ENCODE peak calls at places on chromosomes 11 and 22, in seven cellular contexts. L is left cardiac atrium; U is pons; Y is activated naive CD4-positive, alpha-beta T cell; D is hippocampal formation; C is MV-4-11; R is HFFc6. V is an unnamed sample.

GRCh38 chr22:39151329-39151975 is 1.0 kb downstream of the CBX7 start:
- DNase-seq in L (no peak), U (peak), Y (no peak), D (no peak), R (no peak), C (no peak), V (no peak)

GRCh38 chr11:12220305-12220704 is 109.9 kb downstream of the MICAL2 start:
- DNase-seq in L (peak), Y (no peak), C (no peak), D (peak), R (no peak), U (peak), V (no peak)

GRCh38 chr11:29256580-29256979 is 760.2 kb downstream of the KCNA4 start:
- DNase-seq in L (no peak), C (no peak), R (no peak), D (no peak), U (no peak), Y (no peak), V (no peak)

GRCh38 chr22:36830601-36831000 is 13.8 kb upstream of the PVALB start:
- DNase-seq in L (no peak), C (no peak), D (no peak), Y (no peak), U (no peak), R (no peak), V (no peak)

GRCh38 chr22:49307870-49308269 is 519.8 kb downstream of the BRD1 start:
- DNase-seq in U (no peak), Y (no peak), D (no peak), R (no peak), L (no peak), C (no peak), V (no peak)

GRCh38 chr11:28649922-28650321 is 541.7 kb downstream of the METTL15 start:
- DNase-seq in Y (no peak), R (no peak), U (no peak), D (no peak), C (no peak), L (no peak), V (peak)

GRCh38 chr11:33544593-33545373 is 155.8 kb downstream of the C11orf91 start:
- DNase-seq in C (no peak), D (no peak), Y (no peak), R (no peak), L (no peak), U (no peak), V (no peak)

GRCh38 chr11:122209619-122210377 is 93.8 kb upstream of the BLID start:
- DNase-seq in D (peak), Y (no peak), R (peak), L (peak), C (no peak), U (peak), V (peak)

GRCh38 chr22:35541254-35541748 is 670 bp downstream of the RASD2 start:
- DNase-seq in D (no peak), Y (no peak), C (no peak), L (no peak), U (no peak), R (no peak), V (no peak)

GRCh38 chr11:42840856-42841255 is 470.9 kb upstream of the API5 start:
- DNase-seq in L (no peak), U (no peak), R (no peak), D (no peak), Y (no peak), C (no peak), V (no peak)

GRCh38 chr11:32569313-32569881 is 14.2 kb upstream of the EIF3M start:
- DNase-seq in R (no peak), D (no peak), L (no peak), Y (no peak), U (no peak), C (no peak), V (no peak)

GRCh38 chr11:14789879-14790484 is 102.0 kb downstream of the CYP2R1 start:
- DNase-seq in C (no peak), D (no peak), U (peak), Y (no peak), L (no peak), R (peak), V (peak)

GRCh38 chr11:27718346-27718852 is 18.1 kb upstream of the BDNF start:
- DNase-seq in U (no peak), L (no peak), R (peak), D (peak), Y (no peak), C (no peak), V (peak)

GRCh38 chr11:101129203-101129943 is at the start of gene PGR:
- DNase-seq in L (peak), R (no peak), Y (no peak), D (no peak), C (no peak), U (no peak), V (no peak)

GRCh38 chr11:30855383-30856006 is 269.3 kb upstream of the MPPED2 start:
- DNase-seq in U (peak), Y (no peak), C (no peak), R (no peak), D (no peak), L (no peak), V (peak)

V was measured in dermis blood vessel endothelial cell.